ENCODE peak calls at places on chromosomes 3 and 15, in eight cellular contexts. P, N, Z, Y, M, G, L and T are unnamed samples.
A peak's percentile ranks its signal among the peaks of the same experiment; 100 is the strongest.

GRCh38 chr3:190912736-190913135 is 50.2 kb upstream of the GMNC start:
- DNase-seq in P (no peak), N (no peak), Z (peak; percentile 53), Y (no peak), M (no peak), G (no peak), L (no peak), T (peak; percentile 4)

GRCh38 chr3:134020135-134020680 is 9.5 kb downstream of the SLCO2A1 start:
- DNase-seq in P (no peak), N (no peak), Z (no peak), Y (no peak), M (no peak), G (no peak), L (no peak), T (no peak)

GRCh38 chr3:48405343-48405881 is 24.5 kb downstream of the PLXNB1 start:
- DNase-seq in P (no peak), N (no peak), Z (no peak), Y (no peak), M (no peak), G (no peak), L (no peak), T (no peak)

GRCh38 chr3:100984257-100984772 is 8.9 kb downstream of the ABI3BP start:
- DNase-seq in P (no peak), N (no peak), Z (no peak), Y (no peak), M (no peak), G (no peak), L (no peak), T (no peak)

GRCh38 chr3:17974206-17974841 is 231.9 kb upstream of the TBC1D5 start:
- DNase-seq in P (no peak), N (no peak), Z (no peak), Y (peak; percentile 12), M (no peak), G (no peak), L (no peak), T (no peak)

GRCh38 chr15:98144388-98144787 is 183.9 kb downstream of the ARRDC4 start:
- DNase-seq in P (no peak), N (no peak), Z (no peak), Y (no peak), M (no peak), G (no peak), L (no peak), T (no peak)

GRCh38 chr3:67154429-67154828 is 156.3 kb downstream of the KBTBD8 start:
- DNase-seq in P (peak; percentile 50), N (no peak), Z (peak; percentile 72), Y (no peak), M (no peak), G (no peak), L (no peak), T (no peak)

GRCh38 chr3:31903686-31904431 is 77.2 kb downstream of the OSBPL10 start:
- DNase-seq in P (no peak), N (peak; percentile 33), Z (no peak), Y (no peak), M (no peak), G (no peak), L (no peak), T (no peak)

GRCh38 chr3:74089854-74090253 is 465.1 kb upstream of the PDZRN3 start:
- DNase-seq in P (no peak), N (no peak), Z (no peak), Y (peak; percentile 22), M (no peak), G (no peak), L (no peak), T (no peak)

GRCh38 chr3:17761563-17761962 is 19.1 kb upstream of the TBC1D5 start:
- DNase-seq in P (no peak), N (no peak), Z (no peak), Y (no peak), M (no peak), G (no peak), L (no peak), T (no peak)